ENCODE peak calls at places on chromosomes 6 and 20, in eight cellular contexts. M, C, D, Z, H, J, R and L are unnamed samples.

GRCh38 chr6:31497595-31498476 is at the start of gene MICB:
- DNase-seq in M (peak; percentile 54), C (peak; percentile 76), D (peak; percentile 85), Z (peak; percentile 89), H (peak; percentile 60), J (peak; percentile 84), R (peak; percentile 49), L (peak; percentile 87)

GRCh38 chr6:108780784-108781183 is 67.4 kb upstream of the ARMC2 start:
- DNase-seq in M (no peak), C (no peak), D (no peak), Z (no peak), H (no peak), J (no peak), R (no peak), L (no peak)

GRCh38 chr20:38284893-38285444 is 19.0 kb upstream of the BPI start:
- DNase-seq in M (no peak), C (no peak), D (no peak), Z (no peak), H (no peak), J (no peak), R (no peak), L (no peak)

GRCh38 chr6:1761472-1761871 is 151.8 kb downstream of the FOXC1 start:
- DNase-seq in M (no peak), C (no peak), D (no peak), Z (no peak), H (no peak), J (no peak), R (no peak), L (peak; percentile 70)

GRCh38 chr6:53492860-53493634 is 51.9 kb downstream of the GCLC start:
- DNase-seq in M (no peak), C (no peak), D (no peak), Z (peak; percentile 38), H (peak; percentile 64), J (no peak), R (peak; percentile 9), L (peak; percentile 21)

GRCh38 chr6:11194399-11195274 is 37.8 kb downstream of the NEDD9 start:
- DNase-seq in M (no peak), C (no peak), D (no peak), Z (no peak), H (peak; percentile 68), J (no peak), R (no peak), L (no peak)

GRCh38 chr6:47161176-47161687 is 119.1 kb upstream of the ADGRF1 start:
- DNase-seq in M (no peak), C (no peak), D (no peak), Z (peak; percentile 2), H (peak; percentile 72), J (no peak), R (no peak), L (no peak)

GRCh38 chr20:50715694-50716093 is 15.7 kb upstream of the PARD6B start:
- DNase-seq in M (no peak), C (no peak), D (no peak), Z (no peak), H (no peak), J (no peak), R (no peak), L (no peak)

GRCh38 chr20:24102290-24102689 is 113.7 kb upstream of the GGTLC1 start:
- DNase-seq in M (no peak), C (no peak), D (no peak), Z (peak; percentile 48), H (no peak), J (no peak), R (no peak), L (no peak)

GRCh38 chr6:45577836-45578504 is 200.2 kb upstream of the SUPT3H start:
- DNase-seq in M (no peak), C (no peak), D (no peak), Z (no peak), H (peak; percentile 65), J (no peak), R (no peak), L (no peak)

GRCh38 chr6:167742719-167743303 is 83.9 kb upstream of the AFDN start:
- DNase-seq in M (no peak), C (no peak), D (no peak), Z (peak; percentile 22), H (no peak), J (no peak), R (no peak), L (no peak)

GRCh38 chr6:108686896-108687295 is 126.2 kb downstream of the FOXO3 start:
- DNase-seq in M (no peak), C (no peak), D (no peak), Z (no peak), H (no peak), J (no peak), R (no peak), L (no peak)

GRCh38 chr20:50930139-50931047 is 844 bp downstream of the ADNP start:
- DNase-seq in M (no peak), C (peak; percentile 84), D (no peak), Z (peak; percentile 61), H (no peak), J (peak; percentile 15), R (no peak), L (no peak)

GRCh38 chr6:43243649-43244321 is 504 bp downstream of the TTBK1 start:
- DNase-seq in M (no peak), C (no peak), D (no peak), Z (no peak), H (no peak), J (no peak), R (no peak), L (peak; percentile 36)

GRCh38 chr6:4313044-4313686 is 177.8 kb upstream of the ECI2 start:
- DNase-seq in M (no peak), C (no peak), D (no peak), Z (peak; percentile 38), H (peak; percentile 96), J (no peak), R (no peak), L (no peak)

GRCh38 chr20:37165031-37165430 is 14.1 kb upstream of the RPN2 start:
- DNase-seq in M (no peak), C (no peak), D (no peak), Z (no peak), H (peak; percentile 13), J (no peak), R (no peak), L (no peak)

GRCh38 chr6:337782-338464 is 45.6 kb downstream of the DUSP22 start:
- DNase-seq in M (no peak), C (no peak), D (no peak), Z (peak; percentile 65), H (no peak), J (no peak), R (no peak), L (no peak)